ENCODE peak calls at places on chromosomes 5 and 9, in seven cellular contexts. V, M, A, C, S, Q and X are unnamed samples.

GRCh38 chr9:83312543-83312942 is 225.7 kb downstream of the FRMD3 start:
- DNase-seq in A (no peak), C (no peak), V (no peak), S (no peak), Q (no peak), M (no peak), X (no peak)

GRCh38 chr5:149857499-149857898 is 87.1 kb downstream of the PDE6A start:
- DNase-seq in S (no peak), Q (peak; percentile 14), V (peak; percentile 74), A (no peak), C (no peak), M (peak; percentile 80), X (no peak)

GRCh38 chr5:80070338-80071056 is 35.3 kb downstream of the THBS4 start:
- DNase-seq in V (no peak), C (no peak), Q (no peak), A (no peak), S (no peak), M (no peak), X (no peak)

GRCh38 chr9:75265525-75265972 is 177.2 kb downstream of the OSTF1 start:
- DNase-seq in Q (peak; percentile 23), C (peak; percentile 35), A (no peak), V (no peak), M (peak; percentile 60), S (peak; percentile 4), X (peak; percentile 34)

GRCh38 chr5:14250094-14250777 is 107.1 kb downstream of the TRIO start:
- DNase-seq in S (no peak), M (peak; percentile 88), V (peak; percentile 58), C (no peak), A (no peak), Q (peak; percentile 72), X (no peak)

GRCh38 chr5:56506586-56506985 is 273.5 kb upstream of the ANKRD55 start:
- DNase-seq in S (no peak), M (no peak), Q (no peak), V (no peak), C (no peak), A (no peak), X (no peak)

GRCh38 chr9:95018099-95018927 is 291.8 kb downstream of the AOPEP start:
- DNase-seq in S (no peak), A (no peak), Q (no peak), C (no peak), V (peak; percentile 63), M (peak; percentile 80), X (no peak)

GRCh38 chr5:34790087-34790486 is 48.9 kb upstream of the TTC23L start:
- DNase-seq in V (no peak), C (no peak), A (no peak), M (peak; percentile 19), S (no peak), Q (no peak), X (no peak)

GRCh38 chr5:114153392-114153791 is 208.5 kb upstream of the KCNN2 start:
- DNase-seq in S (no peak), C (no peak), M (no peak), V (no peak), Q (no peak), A (no peak), X (no peak)

GRCh38 chr5:78621269-78621871 is 27.2 kb downstream of the LHFPL2 start:
- DNase-seq in S (no peak), Q (no peak), V (no peak), A (no peak), C (no peak), M (no peak), X (no peak)

GRCh38 chr9:27365977-27366376 is 69.0 kb upstream of the EQTN start:
- DNase-seq in S (peak; percentile 49), C (peak; percentile 72), Q (no peak), M (no peak), V (no peak), A (no peak), X (no peak)

GRCh38 chr9:121201045-121201737 is 478 bp downstream of the RAB14 start:
- DNase-seq in Q (no peak), A (peak; percentile 52), S (peak; percentile 58), M (peak; percentile 14), C (peak; percentile 22), V (peak; percentile 68), X (peak; percentile 33)

GRCh38 chr9:71886015-71886414 is 25.0 kb downstream of the ABHD17B start:
- DNase-seq in C (peak; percentile 41), V (no peak), A (no peak), M (no peak), Q (no peak), S (no peak), X (no peak)

GRCh38 chr9:107404086-107404590 is 85.4 kb downstream of the KLF4 start:
- DNase-seq in Q (no peak), S (no peak), V (no peak), C (no peak), M (peak; percentile 20), A (no peak), X (no peak)

GRCh38 chr5:154631141-154631540 is 124.0 kb upstream of the LARP1 start:
- DNase-seq in Q (no peak), C (no peak), A (no peak), V (no peak), M (no peak), S (no peak), X (no peak)

GRCh38 chr5:55003432-55004065 is 18.2 kb upstream of the ESM1 start:
- DNase-seq in C (no peak), A (no peak), M (no peak), S (no peak), Q (no peak), V (no peak), X (no peak)

GRCh38 chr9:129988607-129989361 is 54.2 kb downstream of the FNBP1 start:
- DNase-seq in A (no peak), S (no peak), C (no peak), V (no peak), Q (no peak), M (no peak), X (no peak)

GRCh38 chr5:15502208-15502607 is 2.2 kb downstream of the FBXL7 start:
- DNase-seq in V (no peak), C (no peak), A (no peak), Q (no peak), S (no peak), M (peak; percentile 68), X (no peak)